ENCODE peak calls at places on chromosomes 3 and 15, in seven cellular contexts. Q, O, J, R, C, M and A are unnamed samples.

GRCh38 chr3:94226058-94226457 is 163.2 kb downstream of the NSUN3 start:
- DNase-seq in C (no peak), Q (no peak), M (no peak), R (no peak), J (no peak), O (no peak), A (no peak)

GRCh38 chr3:9040996-9041395 is 77.7 kb upstream of the RAD18 start:
- DNase-seq in J (no peak), M (no peak), C (no peak), Q (no peak), O (no peak), R (no peak), A (no peak)

GRCh38 chr15:63372753-63373152 is 8.9 kb downstream of the CA12 start:
- DNase-seq in J (no peak), C (no peak), R (no peak), M (peak), Q (no peak), O (no peak), A (no peak)

GRCh38 chr3:176795897-176796296 is 401.4 kb downstream of the TBL1XR1 start:
- DNase-seq in C (no peak), M (no peak), O (no peak), J (no peak), Q (no peak), R (no peak), A (no peak)

GRCh38 chr3:2652416-2652815 is 457.8 kb downstream of the IL5RA start:
- DNase-seq in J (no peak), R (no peak), C (no peak), Q (no peak), M (no peak), O (no peak), A (peak)

GRCh38 chr3:38138347-38139190 is at the start of gene MYD88:
- DNase-seq in Q (no peak), M (peak), O (peak), R (no peak), J (peak), C (peak), A (peak)

GRCh38 chr15:78681306-78682012 is 40.4 kb upstream of the CHRNB4 start:
- DNase-seq in O (no peak), C (no peak), J (no peak), M (peak), Q (no peak), R (no peak), A (peak)

GRCh38 chr15:88438181-88438580 is 29.0 kb downstream of the MRPL46 start:
- DNase-seq in M (no peak), J (no peak), R (no peak), C (no peak), Q (no peak), O (no peak), A (no peak)

GRCh38 chr15:67064607-67065530 is 533 bp upstream of the SMAD3 start:
- DNase-seq in C (peak), O (peak), R (no peak), J (no peak), Q (no peak), M (no peak), A (peak)

GRCh38 chr3:196979545-196979944 is 10.9 kb upstream of the PIGZ start:
- DNase-seq in M (no peak), C (peak), R (no peak), Q (no peak), J (no peak), O (no peak), A (no peak)

GRCh38 chr15:93943607-93944006 is 287.8 kb upstream of the MCTP2 start:
- DNase-seq in M (peak), R (no peak), Q (no peak), J (no peak), O (no peak), C (no peak), A (no peak)

GRCh38 chr15:64251658-64252057 is 88.8 kb upstream of the PPIB start:
- DNase-seq in M (no peak), R (no peak), Q (no peak), C (no peak), J (no peak), O (no peak), A (no peak)

GRCh38 chr3:109899930-109900329 is 562.6 kb upstream of the DPPA4 start:
- DNase-seq in M (no peak), Q (no peak), C (no peak), O (no peak), R (no peak), J (no peak), A (no peak)

GRCh38 chr3:67000006-67000405 is 1.9 kb downstream of the KBTBD8 start:
- DNase-seq in M (no peak), Q (no peak), C (no peak), O (no peak), R (peak), J (no peak), A (no peak)

GRCh38 chr3:115321396-115321795 is 174.3 kb upstream of the ZBTB20 start:
- DNase-seq in J (no peak), M (no peak), O (no peak), Q (no peak), R (no peak), C (no peak), A (no peak)

GRCh38 chr3:188432826-188433525 is 279.0 kb downstream of the LPP start:
- DNase-seq in C (no peak), R (no peak), O (no peak), Q (no peak), M (no peak), J (no peak), A (no peak)

GRCh38 chr3:61626484-61626883 is 65.1 kb downstream of the PTPRG start:
- DNase-seq in Q (no peak), R (no peak), M (no peak), C (no peak), O (no peak), J (no peak), A (no peak)

GRCh38 chr3:78258798-78259197 is 1218.9 kb downstream of the ROBO2 start:
- DNase-seq in C (no peak), O (no peak), M (no peak), Q (no peak), R (no peak), J (peak), A (no peak)

GRCh38 chr15:50241684-50242450 is 23.7 kb downstream of the HDC start:
- DNase-seq in M (no peak), C (no peak), J (no peak), R (no peak), O (no peak), Q (no peak), A (no peak)

GRCh38 chr3:177751770-177752169 is 554.5 kb upstream of the TBL1XR1 start:
- DNase-seq in R (no peak), O (no peak), M (no peak), C (no peak), Q (no peak), J (no peak), A (no peak)

GRCh38 chr3:113051827-113052226 is 61.0 kb downstream of the GTPBP8 start:
- DNase-seq in Q (no peak), J (no peak), M (no peak), O (no peak), C (no peak), R (no peak), A (no peak)

GRCh38 chr3:196931828-196932587 is 10.3 kb downstream of the NCBP2 start:
- DNase-seq in J (no peak), Q (no peak), O (no peak), C (no peak), R (no peak), M (no peak), A (no peak)

GRCh38 chr3:120102232-120102631 is 8.0 kb upstream of the GSK3B start:
- DNase-seq in O (no peak), J (no peak), M (no peak), R (no peak), Q (no peak), C (no peak), A (no peak)

GRCh38 chr15:72339777-72340177 is 19.8 kb upstream of the CELF6 start:
- DNase-seq in C (no peak), R (no peak), O (peak), J (no peak), Q (no peak), M (peak), A (no peak)

GRCh38 chr3:193124861-193125260 is 116.2 kb upstream of the PLAAT1 start:
- DNase-seq in R (no peak), C (no peak), J (no peak), Q (no peak), O (no peak), M (no peak), A (no peak)

GRCh38 chr15:38028869-38029268 is 94.4 kb downstream of the TMCO5A start:
- DNase-seq in M (no peak), R (no peak), O (no peak), Q (no peak), C (no peak), J (no peak), A (no peak)

GRCh38 chr3:70061111-70061510 is 61.6 kb downstream of the SAMMSON start:
- DNase-seq in Q (no peak), M (no peak), O (no peak), C (no peak), R (no peak), J (no peak), A (no peak)

GRCh38 chr3:105367406-105368213 is 901 bp downstream of the ALCAM start:
- DNase-seq in M (peak), O (peak), J (no peak), Q (no peak), R (peak), C (no peak), A (peak)

GRCh38 chr3:108088697-108089096 is 2.1 kb downstream of the CD47 start:
- DNase-seq in Q (no peak), M (no peak), J (no peak), C (no peak), O (no peak), R (peak), A (no peak)

GRCh38 chr15:98873441-98874218 is 134.0 kb downstream of the PGPEP1L start:
- DNase-seq in C (no peak), M (no peak), Q (peak), O (no peak), R (no peak), J (no peak), A (no peak)

GRCh38 chr3:184466413-184466960 is 86.6 kb downstream of the CHRD start:
- DNase-seq in R (no peak), Q (no peak), M (no peak), J (no peak), C (no peak), O (no peak), A (no peak)

GRCh38 chr15:42465520-42466259 is 25.3 kb downstream of the ZNF106 start:
- DNase-seq in M (no peak), C (no peak), Q (no peak), J (no peak), R (no peak), O (no peak), A (no peak)

DNA sequence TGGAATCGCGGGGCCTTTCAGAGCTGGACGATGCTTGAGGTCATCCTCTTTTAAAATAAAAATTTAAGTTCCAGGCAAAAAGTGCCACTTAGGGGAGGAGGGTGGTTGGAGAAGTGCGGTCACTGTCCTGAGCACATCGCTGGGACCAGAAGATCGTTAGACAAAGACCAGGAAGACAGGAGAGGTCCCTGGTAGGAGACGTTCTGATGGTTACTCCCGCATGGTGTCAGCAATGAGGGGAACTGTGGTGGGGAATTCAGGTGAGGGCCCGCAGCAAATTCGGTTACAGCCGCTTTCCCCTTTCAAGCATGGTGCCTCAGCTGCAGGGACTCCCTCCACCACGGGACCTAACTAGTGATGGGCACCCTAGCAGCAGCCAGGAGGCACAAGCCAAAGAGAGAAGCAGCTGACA is 1.0 kb upstream of the ISY1 start:
- DNase-seq in J (no peak), Q (no peak), R (no peak), C (no peak), O (peak), M (peak), A (no peak)
- TF ChIP-seq JUND in J (no peak), Q (no peak), R (no peak), C (no peak), O (no peak), M (no peak), A (no peak)

GRCh38 chr3:31688847-31689246 is 156.1 kb downstream of the STT3B start:
- DNase-seq in M (no peak), O (no peak), J (no peak), R (no peak), C (no peak), Q (no peak), A (no peak)

GRCh38 chr3:31692714-31693113 is 160.0 kb downstream of the STT3B start:
- DNase-seq in J (no peak), C (no peak), Q (no peak), R (no peak), M (no peak), O (no peak), A (no peak)

GRCh38 chr3:31687020-31687802 is 154.5 kb downstream of the STT3B start:
- DNase-seq in M (no peak), O (peak), R (no peak), Q (no peak), J (no peak), C (no peak), A (no peak)
- TF ChIP-seq JUND in M (no peak), O (no peak), R (no peak), Q (no peak), J (no peak), C (no peak), A (no peak)

GRCh38 chr3:50320853-50321145 is 1.7 kb downstream of the HYAL2 start:
- DNase-seq in R (no peak), Q (no peak), O (no peak), M (no peak), J (no peak), C (no peak), A (no peak)

GRCh38 chr3:50322386-50323091 is at the start of gene HYAL2:
- DNase-seq in Q (no peak), C (no peak), O (no peak), R (no peak), J (no peak), M (no peak), A (peak)

GRCh38 chr3:50323092-50323600 is 601 bp upstream of the HYAL2 start:
- DNase-seq in M (no peak), O (no peak), J (no peak), C (no peak), R (no peak), Q (no peak), A (no peak)

GRCh38 chr3:50321146-50321843 is 1.2 kb downstream of the HYAL2 start:
- DNase-seq in M (peak), R (peak), Q (peak), J (peak), O (peak), C (peak), A (peak)

DNA sequence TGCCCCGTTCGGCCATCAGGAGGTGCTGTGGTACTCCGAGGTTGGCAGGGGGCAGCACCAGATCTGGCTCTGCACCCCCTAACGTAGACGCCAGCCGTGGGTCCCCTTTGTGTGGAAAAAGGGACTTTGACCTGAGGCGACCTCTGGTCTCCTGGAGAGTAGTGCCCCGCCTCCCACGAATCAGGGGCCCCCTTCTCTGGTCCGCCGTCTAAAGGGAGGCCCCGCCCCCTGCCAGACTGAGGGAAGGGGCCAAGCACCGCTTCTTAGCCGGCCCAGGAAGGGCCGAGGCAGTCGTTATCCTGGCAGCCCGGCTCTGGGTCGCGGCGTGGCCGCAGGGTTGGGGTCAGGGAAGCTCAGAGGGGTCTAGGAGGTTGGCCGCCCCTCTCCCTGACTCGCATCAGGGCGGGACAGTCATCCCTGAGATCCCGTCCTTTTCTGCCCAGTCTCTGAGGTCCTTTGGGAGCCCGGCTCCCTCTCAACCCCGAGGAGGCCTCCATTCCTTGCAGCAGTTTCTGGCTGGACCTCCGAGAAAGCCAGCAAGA is 630 bp downstream of the HYAL2 start:
- DNase-seq in O (peak), C (no peak), J (no peak), M (no peak), Q (no peak), R (no peak), A (no peak)
- TF ChIP-seq JUND in O (no peak), C (no peak), J (no peak), M (no peak), Q (no peak), R (no peak), A (no peak)

DNA sequence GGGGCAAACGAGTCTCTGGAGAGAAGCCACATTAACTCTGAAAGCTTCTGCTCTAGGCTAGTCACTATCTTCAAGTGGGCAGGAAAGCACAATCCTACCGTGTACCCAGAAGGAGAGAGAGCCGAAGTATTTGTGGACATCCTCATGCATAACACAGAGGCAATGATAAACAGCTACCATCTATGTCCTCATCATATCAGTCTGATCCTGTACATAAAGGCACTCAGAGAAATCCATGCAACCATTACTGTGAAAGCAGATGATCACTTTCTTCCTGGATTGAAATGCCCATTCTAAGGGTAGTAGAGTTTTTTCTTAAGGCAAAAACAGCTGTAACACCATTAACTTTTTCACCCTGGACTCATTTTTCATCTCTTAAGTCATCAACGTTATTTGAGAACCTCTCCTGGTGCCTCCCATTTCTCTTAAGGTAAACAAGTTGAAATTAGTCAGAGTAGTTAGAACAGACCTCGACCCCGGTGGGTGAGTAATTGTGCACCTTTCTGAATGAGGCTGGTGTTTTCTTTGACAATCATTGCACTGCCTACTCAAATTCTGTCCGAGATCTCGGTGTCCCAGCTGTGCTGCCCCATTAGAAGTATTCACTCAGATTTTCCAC is 327.4 kb downstream of the SHQ1 start:
- DNase-seq in O (peak), J (no peak), M (no peak), Q (peak), C (no peak), R (no peak), A (no peak)
- TF ChIP-seq JUND in O (no peak), J (no peak), M (no peak), Q (peak), C (no peak), R (no peak), A (no peak)

GRCh38 chr3:169999433-169999832 is 32.8 kb downstream of the SEC62 start:
- DNase-seq in J (no peak), O (no peak), C (no peak), R (peak), Q (no peak), M (no peak), A (no peak)

GRCh38 chr3:170003881-170004356 is 33.9 kb upstream of the GPR160 start:
- DNase-seq in O (peak), Q (no peak), R (no peak), J (peak), C (no peak), M (no peak), A (no peak)

GRCh38 chr3:170000051-170000450 is 33.4 kb downstream of the SEC62 start:
- DNase-seq in C (no peak), M (no peak), R (no peak), J (no peak), Q (no peak), O (no peak), A (no peak)

GRCh38 chr3:170002231-170002630 is 35.6 kb upstream of the GPR160 start:
- DNase-seq in Q (no peak), R (no peak), J (no peak), M (no peak), C (no peak), O (no peak), A (no peak)

DNA sequence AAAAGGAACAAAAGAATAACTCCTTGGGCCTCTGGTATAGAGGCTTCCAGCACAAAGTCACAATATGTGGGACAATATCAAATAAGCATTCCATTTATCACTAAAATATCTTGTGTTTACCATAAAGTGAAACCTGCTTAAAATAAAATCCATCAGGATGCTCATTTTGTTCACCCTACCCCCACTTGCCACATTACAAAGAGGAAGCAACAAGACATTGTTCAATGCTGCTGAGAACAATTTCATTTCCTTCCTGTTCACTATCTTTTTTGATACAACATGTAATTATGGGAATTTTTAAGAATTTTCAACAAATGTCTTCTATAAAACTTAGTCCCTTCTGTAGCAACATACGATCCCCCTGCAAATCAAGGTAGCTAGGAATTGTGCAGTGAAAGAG is 35.0 kb upstream of the GPR160 start:
- DNase-seq in R (no peak), M (no peak), Q (no peak), O (no peak), J (no peak), C (no peak), A (no peak)
- TF ChIP-seq JUND in R (no peak), M (no peak), Q (no peak), O (no peak), J (no peak), C (no peak), A (no peak)

GRCh38 chr3:63248015-63248414 is 30.1 kb upstream of the SYNPR start:
- DNase-seq in J (no peak), O (no peak), R (no peak), Q (no peak), M (no peak), C (no peak), A (no peak)

GRCh38 chr3:63251499-63251898 is 26.6 kb upstream of the SYNPR start:
- DNase-seq in J (no peak), M (no peak), C (no peak), O (no peak), Q (no peak), R (no peak), A (no peak)

GRCh38 chr3:63242124-63242523 is 36.0 kb upstream of the SYNPR start:
- DNase-seq in C (no peak), M (no peak), Q (no peak), O (no peak), J (no peak), R (no peak), A (no peak)

GRCh38 chr3:63245842-63246241 is 32.3 kb upstream of the SYNPR start:
- DNase-seq in M (no peak), Q (no peak), O (no peak), R (no peak), J (no peak), C (no peak), A (no peak)
- TF ChIP-seq JUND in M (no peak), Q (no peak), O (no peak), R (no peak), J (no peak), C (no peak), A (no peak)